ENCODE peak calls at places on chromosomes 2 and 18, in seven cellular contexts. One of them, this sample, is unnamed.

GRCh38 chr18:55401638-55402191 is 186.3 kb downstream of the TCF4 start:
- DNase-seq in H1: no peak
- DNase-seq in HepG2: peak; percentile 2
- DNase-seq in Panc1: no peak
- DNase-seq in HCT116: no peak
- DNase-seq in GM12878: no peak
- DNase-seq in K562: no peak
- DNase-seq in this sample: no peak

GRCh38 chr2:47223980-47224379 is 68.9 kb upstream of the STPG4 start:
- DNase-seq in Panc1: no peak
- DNase-seq in GM12878: no peak
- DNase-seq in HepG2: no peak
- DNase-seq in H1: no peak
- DNase-seq in K562: no peak
- DNase-seq in HCT116: no peak
- DNase-seq in this sample: no peak

GRCh38 chr2:210072922-210073509 is 70.6 kb downstream of the RPE start:
- DNase-seq in GM12878: no peak
- DNase-seq in HCT116: peak; percentile 35
- DNase-seq in H1: no peak
- DNase-seq in K562: peak; percentile 3
- DNase-seq in Panc1: peak; percentile 12
- DNase-seq in HepG2: peak; percentile 46
- DNase-seq in this sample: peak; percentile 18

GRCh38 chr2:24359701-24360049 is 661 bp downstream of the ITSN2 start:
- DNase-seq in HepG2: no peak
- DNase-seq in K562: no peak
- DNase-seq in GM12878: no peak
- DNase-seq in H1: no peak
- DNase-seq in Panc1: no peak
- DNase-seq in HCT116: no peak
- DNase-seq in this sample: no peak

GRCh38 chr2:6866239-6866745 is 585 bp upstream of the CMPK2 start:
- DNase-seq in K562: peak; percentile 62
- DNase-seq in H1: no peak
- DNase-seq in GM12878: peak; percentile 17
- DNase-seq in HepG2: peak; percentile 24
- DNase-seq in HCT116: peak; percentile 27
- DNase-seq in Panc1: no peak
- DNase-seq in this sample: peak; percentile 60

GRCh38 chr18:35029103-35029502 is 12.1 kb upstream of the MAPRE2 start:
- DNase-seq in HepG2: no peak
- DNase-seq in Panc1: no peak
- DNase-seq in GM12878: no peak
- DNase-seq in K562: no peak
- DNase-seq in H1: no peak
- DNase-seq in HCT116: no peak
- DNase-seq in this sample: no peak

GRCh38 chr2:158031371-158031770 is 70.3 kb upstream of the UPP2 start:
- DNase-seq in GM12878: no peak
- DNase-seq in H1: no peak
- DNase-seq in HepG2: no peak
- DNase-seq in K562: no peak
- DNase-seq in Panc1: no peak
- DNase-seq in HCT116: no peak
- DNase-seq in this sample: no peak

GRCh38 chr2:55155764-55156221 is 76.3 kb downstream of the CLHC1 start:
- DNase-seq in GM12878: no peak
- DNase-seq in H1: no peak
- DNase-seq in HCT116: no peak
- DNase-seq in HepG2: no peak
- DNase-seq in Panc1: no peak
- DNase-seq in K562: no peak
- DNase-seq in this sample: no peak

GRCh38 chr2:74003494-74004211 is 18.9 kb downstream of the TET3 start:
- DNase-seq in HCT116: no peak
- DNase-seq in HepG2: no peak
- DNase-seq in H1: no peak
- DNase-seq in K562: peak; percentile 83
- DNase-seq in GM12878: no peak
- DNase-seq in Panc1: no peak
- DNase-seq in this sample: peak; percentile 55
- TF ChIP-seq SIN3A in HCT116: no peak
- TF ChIP-seq SIN3A in HepG2: no peak
- TF ChIP-seq SIN3A in H1: no peak
- TF ChIP-seq SIN3A in K562: no peak
- TF ChIP-seq SIN3A in GM12878: no peak
- TF ChIP-seq SIN3A in Panc1: no peak
- TF ChIP-seq SIN3A in this sample: no peak

GRCh38 chr2:53568463-53568862 is 199.1 kb upstream of the CHAC2 start:
- DNase-seq in HepG2: no peak
- DNase-seq in HCT116: no peak
- DNase-seq in Panc1: no peak
- DNase-seq in H1: no peak
- DNase-seq in GM12878: no peak
- DNase-seq in K562: no peak
- DNase-seq in this sample: no peak
- TF ChIP-seq SIN3A in HepG2: no peak
- TF ChIP-seq SIN3A in HCT116: no peak
- TF ChIP-seq SIN3A in Panc1: no peak
- TF ChIP-seq SIN3A in H1: no peak
- TF ChIP-seq SIN3A in GM12878: no peak
- TF ChIP-seq SIN3A in K562: no peak
- TF ChIP-seq SIN3A in this sample: no peak

DNA sequence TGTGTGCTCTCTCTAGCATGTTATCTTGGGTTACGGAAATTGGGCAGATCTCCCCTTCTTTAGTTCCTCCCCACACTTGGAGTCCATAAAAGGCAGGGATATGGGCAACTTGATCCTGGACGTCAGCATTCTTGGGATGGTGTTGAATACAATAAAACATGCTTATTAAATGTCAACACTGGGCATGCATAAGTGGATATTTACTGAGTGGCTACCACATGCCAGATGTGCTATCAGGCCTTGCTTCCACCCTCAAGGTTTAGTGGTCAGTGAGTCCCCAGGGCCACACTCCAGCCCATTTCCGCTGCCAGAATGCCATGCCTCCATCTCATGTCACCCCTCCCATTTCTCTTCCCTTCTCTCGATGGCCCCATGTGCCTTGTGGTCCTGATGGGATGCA is 130.5 kb downstream of the TRIM43 start:
- DNase-seq in HCT116: no peak
- DNase-seq in H1: no peak
- DNase-seq in Panc1: no peak
- DNase-seq in K562: no peak
- DNase-seq in HepG2: no peak
- DNase-seq in GM12878: no peak
- DNase-seq in this sample: no peak
- TF ChIP-seq SIN3A in HCT116: no peak
- TF ChIP-seq SIN3A in H1: no peak
- TF ChIP-seq SIN3A in Panc1: no peak
- TF ChIP-seq SIN3A in K562: no peak
- TF ChIP-seq SIN3A in HepG2: no peak
- TF ChIP-seq SIN3A in GM12878: no peak
- TF ChIP-seq SIN3A in this sample: no peak

GRCh38 chr2:207953354-207953753 is 72.0 kb downstream of the PLEKHM3 start:
- DNase-seq in K562: no peak
- DNase-seq in H1: no peak
- DNase-seq in GM12878: no peak
- DNase-seq in HepG2: no peak
- DNase-seq in Panc1: no peak
- DNase-seq in HCT116: no peak
- DNase-seq in this sample: no peak
- TF ChIP-seq SIN3A in K562: no peak
- TF ChIP-seq SIN3A in H1: no peak
- TF ChIP-seq SIN3A in GM12878: no peak
- TF ChIP-seq SIN3A in HepG2: no peak
- TF ChIP-seq SIN3A in Panc1: no peak
- TF ChIP-seq SIN3A in HCT116: no peak
- TF ChIP-seq SIN3A in this sample: no peak

GRCh38 chr18:23032030-23032582 is 99.0 kb downstream of the RBBP8 start:
- DNase-seq in H1: no peak
- DNase-seq in K562: no peak
- DNase-seq in HCT116: no peak
- DNase-seq in HepG2: no peak
- DNase-seq in GM12878: no peak
- DNase-seq in Panc1: no peak
- DNase-seq in this sample: no peak
- TF ChIP-seq SIN3A in H1: no peak
- TF ChIP-seq SIN3A in K562: no peak
- TF ChIP-seq SIN3A in HCT116: no peak
- TF ChIP-seq SIN3A in HepG2: no peak
- TF ChIP-seq SIN3A in GM12878: no peak
- TF ChIP-seq SIN3A in Panc1: no peak
- TF ChIP-seq SIN3A in this sample: no peak

GRCh38 chr2:73254343-73255006 is 20.4 kb downstream of the CCT7 start:
- DNase-seq in HepG2: no peak
- DNase-seq in HCT116: no peak
- DNase-seq in GM12878: no peak
- DNase-seq in K562: no peak
- DNase-seq in H1: no peak
- DNase-seq in Panc1: no peak
- DNase-seq in this sample: no peak
- TF ChIP-seq SIN3A in HepG2: no peak
- TF ChIP-seq SIN3A in HCT116: no peak
- TF ChIP-seq SIN3A in GM12878: no peak
- TF ChIP-seq SIN3A in K562: no peak
- TF ChIP-seq SIN3A in H1: no peak
- TF ChIP-seq SIN3A in Panc1: no peak
- TF ChIP-seq SIN3A in this sample: no peak

This sample was measured in SK-N-SH.